ENCODE peak calls at places on chromosomes 3 and 15, in seven cellular contexts. One of them, this sample, is unnamed.

GRCh38 chr15:99507016-99507731 is 58.6 kb upstream of the MEF2A start:
- DNase-seq in stimulated activated CD4-positive, alpha-beta T cell treated with anti-CD3 and anti-CD28 coated beads, Interleukin-15, amount 100 ng/mL, for 1 hour: no peak
- DNase-seq in stimulated activated effector memory CD8-positive, alpha-beta T cell treated with anti-CD3 and anti-CD28 coated beads, Interleukin-12 subunit alpha, Interleukin-12 subunit beta, amount 100 ng/mL, for 72 hours: no peak
- DNase-seq in fibroblast of pulmonary artery: peak; percentile 88
- DNase-seq in H4: peak; percentile 77
- DNase-seq in NCI-H2081: peak; percentile 14
- DNase-seq in HFFc6: no peak
- DNase-seq in this sample: no peak

GRCh38 chr3:191331443-191331842 is 1.1 kb upstream of the UTS2B start:
- DNase-seq in stimulated activated CD4-positive, alpha-beta T cell treated with anti-CD3 and anti-CD28 coated beads, Interleukin-15, amount 100 ng/mL, for 1 hour: no peak
- DNase-seq in stimulated activated effector memory CD8-positive, alpha-beta T cell treated with anti-CD3 and anti-CD28 coated beads, Interleukin-12 subunit alpha, Interleukin-12 subunit beta, amount 100 ng/mL, for 72 hours: no peak
- DNase-seq in H4: no peak
- DNase-seq in fibroblast of pulmonary artery: peak; percentile 54
- DNase-seq in HFFc6: peak; percentile 35
- DNase-seq in NCI-H2081: no peak
- DNase-seq in this sample: no peak

GRCh38 chr3:129424185-129424841 is 4.1 kb downstream of the EFCAB12 start:
- DNase-seq in NCI-H2081: no peak
- DNase-seq in fibroblast of pulmonary artery: peak; percentile 73
- DNase-seq in stimulated activated CD4-positive, alpha-beta T cell treated with anti-CD3 and anti-CD28 coated beads, Interleukin-15, amount 100 ng/mL, for 1 hour: no peak
- DNase-seq in stimulated activated effector memory CD8-positive, alpha-beta T cell treated with anti-CD3 and anti-CD28 coated beads, Interleukin-12 subunit alpha, Interleukin-12 subunit beta, amount 100 ng/mL, for 72 hours: no peak
- DNase-seq in H4: no peak
- DNase-seq in HFFc6: no peak
- DNase-seq in this sample: no peak

GRCh38 chr3:106534206-106534605 is 665.4 kb upstream of the CBLB start:
- DNase-seq in stimulated activated CD4-positive, alpha-beta T cell treated with anti-CD3 and anti-CD28 coated beads, Interleukin-15, amount 100 ng/mL, for 1 hour: peak; percentile 6
- DNase-seq in NCI-H2081: no peak
- DNase-seq in stimulated activated effector memory CD8-positive, alpha-beta T cell treated with anti-CD3 and anti-CD28 coated beads, Interleukin-12 subunit alpha, Interleukin-12 subunit beta, amount 100 ng/mL, for 72 hours: peak; percentile 33
- DNase-seq in HFFc6: peak; percentile 25
- DNase-seq in H4: peak; percentile 85
- DNase-seq in fibroblast of pulmonary artery: peak; percentile 37
- DNase-seq in this sample: no peak

GRCh38 chr3:54792584-54792983 is 135.3 kb downstream of the LRTM1 start:
- DNase-seq in H4: no peak
- DNase-seq in fibroblast of pulmonary artery: no peak
- DNase-seq in stimulated activated CD4-positive, alpha-beta T cell treated with anti-CD3 and anti-CD28 coated beads, Interleukin-15, amount 100 ng/mL, for 1 hour: no peak
- DNase-seq in NCI-H2081: no peak
- DNase-seq in HFFc6: no peak
- DNase-seq in stimulated activated effector memory CD8-positive, alpha-beta T cell treated with anti-CD3 and anti-CD28 coated beads, Interleukin-12 subunit alpha, Interleukin-12 subunit beta, amount 100 ng/mL, for 72 hours: no peak
- DNase-seq in this sample: no peak

GRCh38 chr15:48832648-48833047 is 21.8 kb upstream of the CEP152 start:
- DNase-seq in NCI-H2081: no peak
- DNase-seq in stimulated activated CD4-positive, alpha-beta T cell treated with anti-CD3 and anti-CD28 coated beads, Interleukin-15, amount 100 ng/mL, for 1 hour: no peak
- DNase-seq in H4: no peak
- DNase-seq in stimulated activated effector memory CD8-positive, alpha-beta T cell treated with anti-CD3 and anti-CD28 coated beads, Interleukin-12 subunit alpha, Interleukin-12 subunit beta, amount 100 ng/mL, for 72 hours: no peak
- DNase-seq in fibroblast of pulmonary artery: no peak
- DNase-seq in HFFc6: no peak
- DNase-seq in this sample: no peak

GRCh38 chr3:178676942-178677606 is 140.8 kb downstream of the KCNMB2 start:
- DNase-seq in H4: no peak
- DNase-seq in stimulated activated CD4-positive, alpha-beta T cell treated with anti-CD3 and anti-CD28 coated beads, Interleukin-15, amount 100 ng/mL, for 1 hour: no peak
- DNase-seq in NCI-H2081: no peak
- DNase-seq in HFFc6: no peak
- DNase-seq in stimulated activated effector memory CD8-positive, alpha-beta T cell treated with anti-CD3 and anti-CD28 coated beads, Interleukin-12 subunit alpha, Interleukin-12 subunit beta, amount 100 ng/mL, for 72 hours: no peak
- DNase-seq in fibroblast of pulmonary artery: no peak
- DNase-seq in this sample: no peak

GRCh38 chr3:47984089-47984759 is 32.0 kb downstream of the MAP4 start:
- DNase-seq in H4: peak; percentile 33
- DNase-seq in fibroblast of pulmonary artery: peak; percentile 72
- DNase-seq in stimulated activated CD4-positive, alpha-beta T cell treated with anti-CD3 and anti-CD28 coated beads, Interleukin-15, amount 100 ng/mL, for 1 hour: no peak
- DNase-seq in stimulated activated effector memory CD8-positive, alpha-beta T cell treated with anti-CD3 and anti-CD28 coated beads, Interleukin-12 subunit alpha, Interleukin-12 subunit beta, amount 100 ng/mL, for 72 hours: no peak
- DNase-seq in NCI-H2081: no peak
- DNase-seq in HFFc6: peak; percentile 77
- DNase-seq in this sample: no peak

GRCh38 chr3:193959861-193960260 is 176.1 kb upstream of the HES1 start:
- DNase-seq in H4: no peak
- DNase-seq in NCI-H2081: no peak
- DNase-seq in stimulated activated effector memory CD8-positive, alpha-beta T cell treated with anti-CD3 and anti-CD28 coated beads, Interleukin-12 subunit alpha, Interleukin-12 subunit beta, amount 100 ng/mL, for 72 hours: no peak
- DNase-seq in HFFc6: no peak
- DNase-seq in fibroblast of pulmonary artery: no peak
- DNase-seq in stimulated activated CD4-positive, alpha-beta T cell treated with anti-CD3 and anti-CD28 coated beads, Interleukin-15, amount 100 ng/mL, for 1 hour: no peak
- DNase-seq in this sample: no peak

GRCh38 chr3:136187868-136188267 is 8.3 kb downstream of the MSL2 start:
- DNase-seq in HFFc6: no peak
- DNase-seq in H4: no peak
- DNase-seq in NCI-H2081: no peak
- DNase-seq in stimulated activated CD4-positive, alpha-beta T cell treated with anti-CD3 and anti-CD28 coated beads, Interleukin-15, amount 100 ng/mL, for 1 hour: no peak
- DNase-seq in fibroblast of pulmonary artery: no peak
- DNase-seq in stimulated activated effector memory CD8-positive, alpha-beta T cell treated with anti-CD3 and anti-CD28 coated beads, Interleukin-12 subunit alpha, Interleukin-12 subunit beta, amount 100 ng/mL, for 72 hours: no peak
- DNase-seq in this sample: no peak

GRCh38 chr3:26731843-26732242 is 109.3 kb downstream of the LRRC3B start:
- DNase-seq in stimulated activated CD4-positive, alpha-beta T cell treated with anti-CD3 and anti-CD28 coated beads, Interleukin-15, amount 100 ng/mL, for 1 hour: no peak
- DNase-seq in stimulated activated effector memory CD8-positive, alpha-beta T cell treated with anti-CD3 and anti-CD28 coated beads, Interleukin-12 subunit alpha, Interleukin-12 subunit beta, amount 100 ng/mL, for 72 hours: no peak
- DNase-seq in fibroblast of pulmonary artery: no peak
- DNase-seq in H4: no peak
- DNase-seq in HFFc6: no peak
- DNase-seq in NCI-H2081: no peak
- DNase-seq in this sample: no peak

GRCh38 chr3:139694542-139694941 is 16.8 kb upstream of the NMNAT3 start:
- DNase-seq in fibroblast of pulmonary artery: no peak
- DNase-seq in NCI-H2081: no peak
- DNase-seq in stimulated activated effector memory CD8-positive, alpha-beta T cell treated with anti-CD3 and anti-CD28 coated beads, Interleukin-12 subunit alpha, Interleukin-12 subunit beta, amount 100 ng/mL, for 72 hours: no peak
- DNase-seq in H4: no peak
- DNase-seq in HFFc6: no peak
- DNase-seq in stimulated activated CD4-positive, alpha-beta T cell treated with anti-CD3 and anti-CD28 coated beads, Interleukin-15, amount 100 ng/mL, for 1 hour: no peak
- DNase-seq in this sample: no peak

GRCh38 chr15:75508741-75509532 is 57.4 kb upstream of the SIN3A start:
- DNase-seq in NCI-H2081: no peak
- DNase-seq in HFFc6: peak; percentile 42
- DNase-seq in H4: no peak
- DNase-seq in stimulated activated effector memory CD8-positive, alpha-beta T cell treated with anti-CD3 and anti-CD28 coated beads, Interleukin-12 subunit alpha, Interleukin-12 subunit beta, amount 100 ng/mL, for 72 hours: no peak
- DNase-seq in fibroblast of pulmonary artery: peak; percentile 72
- DNase-seq in stimulated activated CD4-positive, alpha-beta T cell treated with anti-CD3 and anti-CD28 coated beads, Interleukin-15, amount 100 ng/mL, for 1 hour: no peak
- DNase-seq in this sample: peak; percentile 12

GRCh38 chr15:44788748-44789147 is 52.4 kb downstream of the TRIM69 start:
- DNase-seq in HFFc6: no peak
- DNase-seq in stimulated activated CD4-positive, alpha-beta T cell treated with anti-CD3 and anti-CD28 coated beads, Interleukin-15, amount 100 ng/mL, for 1 hour: no peak
- DNase-seq in H4: no peak
- DNase-seq in NCI-H2081: no peak
- DNase-seq in stimulated activated effector memory CD8-positive, alpha-beta T cell treated with anti-CD3 and anti-CD28 coated beads, Interleukin-12 subunit alpha, Interleukin-12 subunit beta, amount 100 ng/mL, for 72 hours: no peak
- DNase-seq in fibroblast of pulmonary artery: no peak
- DNase-seq in this sample: no peak